ENCODE peak calls at places on chromosomes 3 and 15, in four cellular contexts. S, W, T and U are unnamed samples.

GRCh38 chr15:57921371-57921770 is 144.1 kb downstream of the ALDH1A2 start:
- DNase-seq in S (no peak), W (no peak), T (no peak), U (no peak)

GRCh38 chr3:116425126-116425525 is 20.2 kb downstream of the LSAMP start:
- DNase-seq in S (no peak), W (peak), T (no peak), U (no peak)

GRCh38 chr3:29152379-29152778 is 128.5 kb upstream of the RBMS3 start:
- DNase-seq in S (no peak), W (no peak), T (no peak), U (no peak)

GRCh38 chr15:33675246-33675645 is 293.1 kb upstream of the CHRM5 start:
- DNase-seq in S (no peak), W (no peak), T (peak), U (no peak)

GRCh38 chr15:28942046-28942445 is 56.3 kb downstream of the APBA2 start:
- DNase-seq in S (no peak), W (no peak), T (no peak), U (no peak)

GRCh38 chr3:158313344-158313927 is 203.5 kb downstream of the RSRC1 start:
- DNase-seq in S (peak), W (no peak), T (peak), U (no peak)

GRCh38 chr15:73232771-73233170 is 136.0 kb downstream of the HCN4 start:
- DNase-seq in S (no peak), W (no peak), T (no peak), U (no peak)

GRCh38 chr3:24387000-24387399 is 107.7 kb downstream of the THRB start:
- DNase-seq in S (no peak), W (no peak), T (no peak), U (no peak)